ENCODE peak calls at places on chromosomes 7 and 10, in five cellular contexts. I is H1; W is Panc1; X is T-helper 1 cell; E is stimulated activated CD4-positive, alpha-beta T cell treated with anti-CD3 and anti-CD28 coated beads, Interleukin-4, amount 100 ng/mL, for 48 hours. H is an unnamed sample.

GRCh38 chr10:46223626-46224413 is 63.0 kb upstream of the ANTXRL start:
- DNase-seq in I (no peak), W (no peak), X (no peak), E (no peak), H (no peak)

GRCh38 chr10:70418229-70418628 is 14.3 kb downstream of the EIF4EBP2 start:
- DNase-seq in E (no peak), X (no peak), I (no peak), W (no peak), H (peak; percentile 93)

GRCh38 chr10:86388119-86388704 is 21.6 kb upstream of the GRID1 start:
- DNase-seq in W (no peak), E (no peak), I (peak; percentile 45), X (no peak), H (no peak)

GRCh38 chr10:46272863-46273415 is 13.9 kb upstream of the ANTXRL start:
- DNase-seq in W (no peak), X (no peak), E (no peak), I (peak; percentile 41), H (no peak)

GRCh38 chr7:137898839-137899681 is 52.3 kb upstream of the DGKI start:
- DNase-seq in W (peak; percentile 59), X (peak; percentile 49), I (peak; percentile 95), E (peak; percentile 72), H (peak; percentile 61)

GRCh38 chr10:86944907-86945306 is 12.5 kb downstream of the MMRN2 start:
- DNase-seq in E (no peak), X (no peak), I (no peak), W (no peak), H (no peak)

GRCh38 chr7:17520941-17521340 is 222.5 kb downstream of the AHR start:
- DNase-seq in X (no peak), E (no peak), I (no peak), W (no peak), H (peak; percentile 36)

GRCh38 chr7:69436944-69437343 is 161.3 kb upstream of the AUTS2 start:
- DNase-seq in I (no peak), X (no peak), E (no peak), W (no peak), H (no peak)

GRCh38 chr10:34156781-34157425 is 658.2 kb downstream of the PARD3 start:
- DNase-seq in X (no peak), I (no peak), E (no peak), W (no peak), H (peak; percentile 77)

GRCh38 chr10:94644352-94644751 is 39.2 kb upstream of the CYP2C18 start:
- DNase-seq in X (no peak), I (no peak), W (no peak), E (no peak), H (no peak)